ENCODE peak calls at places on chromosomes 2 and 18, in eight cellular contexts. One of them, this sample, is unnamed.

GRCh38 chr18:49650426-49650891 is 88.6 kb downstream of the LIPG start:
- DNase-seq in GM23248: peak
- DNase-seq in CD4-positive, alpha-beta T cell: no peak
- DNase-seq in NAMALWA: no peak
- DNase-seq in posterior cingulate gyrus: no peak
- DNase-seq in A549: no peak
- DNase-seq in fibroblast of the conjunctiva: no peak
- DNase-seq in NCI-H2081: no peak
- DNase-seq in this sample: no peak

GRCh38 chr2:235496239-235496621 is 2.4 kb downstream of the AGAP1 start:
- DNase-seq in NAMALWA: no peak
- DNase-seq in GM23248: peak
- DNase-seq in posterior cingulate gyrus: no peak
- DNase-seq in NCI-H2081: no peak
- DNase-seq in fibroblast of the conjunctiva: no peak
- DNase-seq in CD4-positive, alpha-beta T cell: no peak
- DNase-seq in A549: peak
- DNase-seq in this sample: no peak

GRCh38 chr2:159658887-159659437 is 42.6 kb upstream of the BAZ2B start:
- DNase-seq in CD4-positive, alpha-beta T cell: no peak
- DNase-seq in A549: no peak
- DNase-seq in posterior cingulate gyrus: no peak
- DNase-seq in NAMALWA: no peak
- DNase-seq in fibroblast of the conjunctiva: peak
- DNase-seq in GM23248: peak
- DNase-seq in NCI-H2081: no peak
- DNase-seq in this sample: no peak

GRCh38 chr2:194483041-194483440 is 1174.0 kb upstream of the SLC39A10 start:
- DNase-seq in GM23248: no peak
- DNase-seq in NAMALWA: no peak
- DNase-seq in NCI-H2081: no peak
- DNase-seq in posterior cingulate gyrus: no peak
- DNase-seq in CD4-positive, alpha-beta T cell: no peak
- DNase-seq in fibroblast of the conjunctiva: no peak
- DNase-seq in A549: no peak
- DNase-seq in this sample: no peak

GRCh38 chr2:233061591-233062446 is 1.7 kb downstream of the INPP5D start:
- DNase-seq in posterior cingulate gyrus: no peak
- DNase-seq in CD4-positive, alpha-beta T cell: no peak
- DNase-seq in A549: no peak
- DNase-seq in NCI-H2081: no peak
- DNase-seq in fibroblast of the conjunctiva: no peak
- DNase-seq in NAMALWA: peak
- DNase-seq in GM23248: no peak
- DNase-seq in this sample: peak

GRCh38 chr2:46562451-46562841 is 83.1 kb downstream of the TMEM247 start:
- DNase-seq in posterior cingulate gyrus: no peak
- DNase-seq in GM23248: no peak
- DNase-seq in NCI-H2081: no peak
- DNase-seq in A549: no peak
- DNase-seq in fibroblast of the conjunctiva: no peak
- DNase-seq in CD4-positive, alpha-beta T cell: no peak
- DNase-seq in NAMALWA: no peak
- DNase-seq in this sample: no peak

GRCh38 chr2:168773719-168774521 is 28.5 kb upstream of the NOSTRIN start:
- DNase-seq in CD4-positive, alpha-beta T cell: peak
- DNase-seq in NCI-H2081: peak
- DNase-seq in fibroblast of the conjunctiva: peak
- DNase-seq in NAMALWA: peak
- DNase-seq in A549: peak
- DNase-seq in GM23248: peak
- DNase-seq in posterior cingulate gyrus: no peak
- DNase-seq in this sample: peak

GRCh38 chr2:53826587-53827397 is 33.0 kb downstream of the GPR75 start:
- DNase-seq in CD4-positive, alpha-beta T cell: no peak
- DNase-seq in posterior cingulate gyrus: no peak
- DNase-seq in fibroblast of the conjunctiva: no peak
- DNase-seq in NCI-H2081: no peak
- DNase-seq in NAMALWA: no peak
- DNase-seq in GM23248: peak
- DNase-seq in A549: no peak
- DNase-seq in this sample: no peak

GRCh38 chr2:30255466-30256408 is 24.4 kb downstream of the LBH start:
- DNase-seq in fibroblast of the conjunctiva: no peak
- DNase-seq in posterior cingulate gyrus: no peak
- DNase-seq in GM23248: no peak
- DNase-seq in NAMALWA: no peak
- DNase-seq in A549: no peak
- DNase-seq in CD4-positive, alpha-beta T cell: no peak
- DNase-seq in NCI-H2081: no peak
- DNase-seq in this sample: no peak

This sample was measured in dermis blood vessel endothelial cell.